ENCODE peak calls at places on chromosomes 11 and 22, in four cellular contexts. Q is IMR-90, J is heart left ventricle, A is fibroblast of the aortic adventitia. D is an unnamed sample.

GRCh38 chr11:108069947-108070346 is 51.4 kb upstream of the ACAT1 start:
- DNase-seq in J (no peak), A (peak), Q (peak), D (peak)

GRCh38 chr22:26893034-26893710 is 235.8 kb downstream of the MIAT start:
- DNase-seq in A (no peak), J (no peak), Q (no peak), D (no peak)

GRCh38 chr11:104881117-104881794 is 17.0 kb downstream of the CASP12 start:
- DNase-seq in A (no peak), J (no peak), Q (no peak), D (no peak)

GRCh38 chr11:35717043-35717442 is 54.5 kb downstream of the TRIM44 start:
- DNase-seq in Q (no peak), A (no peak), J (no peak), D (peak)

GRCh38 chr11:95337972-95338429 is 107.0 kb upstream of the SESN3 start:
- DNase-seq in J (no peak), Q (no peak), A (no peak), D (no peak)

GRCh38 chr11:103471546-103471945 is 362.3 kb downstream of the DYNC2H1 start:
- DNase-seq in A (no peak), J (no peak), Q (no peak), D (no peak)

GRCh38 chr11:34787899-34788298 is 128.3 kb downstream of the APIP start:
- DNase-seq in Q (peak), A (no peak), J (no peak), D (no peak)

GRCh38 chr11:118908931-118909618 is 16.7 kb downstream of the BCL9L start:
- DNase-seq in Q (peak), A (peak), J (peak), D (peak)

GRCh38 chr11:58923300-58923788 is 15.9 kb upstream of the GLYATL1 start:
- DNase-seq in Q (peak), A (peak), J (no peak), D (peak)

GRCh38 chr11:118076754-118077281 is at the start of gene TMPRSS4:
- DNase-seq in Q (no peak), A (no peak), J (no peak), D (no peak)

GRCh38 chr11:47348859-47349258 is 3.6 kb downstream of the MYBPC3 start:
- DNase-seq in A (peak), J (peak), Q (peak), D (peak)

DNA sequence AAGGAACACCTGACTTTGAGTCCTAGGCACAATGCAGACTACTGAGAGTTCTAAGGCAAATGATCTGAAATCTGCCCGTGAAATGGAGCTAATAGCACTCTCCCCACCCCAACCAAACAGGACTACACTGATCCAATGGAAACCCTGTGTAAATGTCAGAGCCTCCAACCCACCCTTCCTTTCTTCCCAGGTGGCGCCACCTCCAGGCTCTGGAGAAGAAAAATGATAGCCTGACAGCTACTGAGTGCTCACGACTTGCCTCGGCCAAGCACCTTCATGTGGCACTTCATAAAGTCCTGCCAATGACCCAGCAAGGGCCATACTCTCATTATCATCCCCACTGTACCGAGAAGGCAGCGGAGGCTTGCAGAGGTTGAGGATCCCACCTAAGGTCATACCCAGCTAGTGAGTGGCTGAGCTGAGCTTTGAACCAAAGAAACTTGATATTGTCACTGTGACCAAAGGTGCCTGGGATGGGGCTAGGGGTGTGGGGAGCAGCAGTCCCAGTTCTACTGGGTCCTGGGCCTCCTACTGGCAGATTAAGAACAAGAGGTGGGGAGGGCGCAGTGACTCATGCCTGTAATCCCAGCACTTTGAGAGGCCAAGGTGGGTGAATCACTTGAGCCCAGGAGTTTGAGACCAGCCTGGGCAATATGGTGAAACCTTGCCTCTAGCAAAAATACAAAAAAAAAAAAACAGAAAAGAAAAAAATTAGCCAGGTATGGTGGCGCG is 20.5 kb downstream of the TST start:
- DNase-seq in J (no peak), A (peak), Q (peak), D (peak)
- TF ChIP-seq CTCF in J (no peak), A (no peak), Q (no peak), D (peak)

DNA sequence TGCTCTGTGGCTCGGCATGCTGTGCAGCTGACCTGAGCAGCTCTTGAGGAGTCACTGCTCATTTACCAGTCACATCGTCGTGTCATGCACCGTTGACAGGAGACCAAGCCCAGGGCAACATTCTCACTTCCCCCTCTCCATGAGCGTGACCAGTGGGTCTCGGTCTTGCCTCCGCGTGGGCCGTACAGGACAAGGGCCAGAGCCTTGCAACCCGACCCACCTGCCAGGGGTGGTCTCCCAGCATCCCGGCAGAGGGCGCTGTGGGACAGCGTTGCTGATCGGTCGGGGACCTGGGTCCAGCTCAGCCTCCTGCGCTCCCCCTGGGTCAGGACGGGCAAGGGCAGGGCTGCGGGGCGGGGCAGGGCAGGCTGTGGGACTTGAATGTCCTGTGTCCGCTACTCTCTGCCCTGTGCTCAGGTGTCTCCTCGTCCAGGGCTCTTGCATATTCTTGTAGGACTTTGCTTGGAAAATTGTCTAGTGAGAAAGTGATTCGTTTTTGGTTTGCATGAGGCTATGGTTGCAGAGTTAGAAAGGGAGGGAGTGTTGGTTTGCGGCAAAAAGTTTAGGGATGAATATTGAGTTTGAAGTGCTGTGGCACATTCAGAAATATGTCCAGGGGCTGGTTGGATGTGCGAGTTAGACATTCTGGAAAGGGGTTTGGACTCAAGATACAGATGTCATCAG is 16.2 kb downstream of the EIF4G2 start:
- DNase-seq in J (peak), Q (peak), A (peak), D (peak)
- H3K4me3 ChIP-seq in J (peak), Q (no peak), A (peak), D (no peak)

GRCh38 chr11:609355-609811 is 6.4 kb downstream of the IRF7 start:
- DNase-seq in Q (no peak), A (no peak), J (no peak), D (no peak)
- TF ChIP-seq CTCF in Q (no peak), A (no peak), J (no peak), D (no peak)

GRCh38 chr22:33666249-33666648 is 254.0 kb downstream of the LARGE1 start:
- DNase-seq in J (no peak), A (no peak), Q (no peak), D (no peak)

DNA sequence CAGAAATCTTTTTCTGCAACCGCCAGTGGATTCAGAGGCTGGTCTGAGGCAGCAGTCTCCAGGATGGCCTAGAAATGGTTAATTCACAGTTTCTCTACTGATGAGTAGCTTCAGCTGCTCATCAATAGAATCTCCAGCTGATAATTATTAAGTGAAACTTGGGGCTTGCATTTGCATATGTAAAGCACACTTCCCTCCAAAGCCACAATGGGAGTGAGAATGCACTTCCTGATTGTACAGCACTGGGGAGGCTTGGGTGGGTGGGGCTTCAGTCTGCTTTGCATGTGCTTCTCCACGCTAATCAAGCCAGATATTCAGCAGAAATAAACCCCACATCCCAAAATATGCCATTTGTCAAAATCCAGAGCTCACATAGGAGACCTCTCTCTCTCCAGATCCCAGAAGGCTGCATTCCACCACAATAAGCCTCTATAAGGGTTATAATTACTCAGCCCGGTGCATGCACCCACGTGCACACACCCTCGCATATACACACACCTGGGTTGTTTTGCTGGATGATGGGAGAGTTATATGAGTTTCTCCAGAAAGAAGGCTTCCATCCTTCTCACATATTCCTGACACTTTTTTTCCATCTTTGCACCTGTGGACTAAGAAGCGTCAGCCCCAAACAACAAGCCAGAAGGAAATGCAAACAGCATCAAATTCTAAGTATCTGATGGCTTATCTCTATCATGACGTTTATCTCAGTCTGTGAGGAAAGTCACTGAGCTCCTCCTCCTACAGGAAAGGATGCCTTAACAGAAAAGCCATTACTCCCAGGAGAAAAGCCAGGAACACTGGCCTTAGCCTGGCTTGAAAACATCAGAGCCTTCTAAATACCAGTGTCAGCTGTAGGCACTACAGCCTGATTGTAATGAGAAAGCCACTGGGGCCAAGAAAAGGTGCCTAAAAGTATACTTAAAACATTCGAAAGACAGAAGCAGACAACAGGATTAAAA is 253.3 kb downstream of the LARGE1 start:
- DNase-seq in J (no peak), A (no peak), Q (no peak), D (no peak)
- H3K4me3 ChIP-seq in J (no peak), A (no peak), Q (no peak), D (no peak)

GRCh38 chr11:2864890-2865289 is 20.7 kb downstream of the CDKN1C start:
- DNase-seq in Q (no peak), J (no peak), A (no peak), D (no peak)
- TF ChIP-seq CTCF in Q (no peak), J (no peak), A (no peak), D (no peak)

GRCh38 chr11:122672892-122673291 is 17.4 kb downstream of the UBASH3B start:
- DNase-seq in J (peak), A (no peak), Q (no peak), D (no peak)

GRCh38 chr11:122671270-122671906 is 15.9 kb downstream of the UBASH3B start:
- DNase-seq in Q (peak), J (no peak), A (no peak), D (peak)

GRCh38 chr11:122676638-122677037 is 21.1 kb downstream of the UBASH3B start:
- DNase-seq in Q (no peak), J (no peak), A (no peak), D (no peak)

GRCh38 chr11:122677256-122677655 is 21.7 kb downstream of the UBASH3B start:
- DNase-seq in J (no peak), A (no peak), Q (no peak), D (no peak)

DNA sequence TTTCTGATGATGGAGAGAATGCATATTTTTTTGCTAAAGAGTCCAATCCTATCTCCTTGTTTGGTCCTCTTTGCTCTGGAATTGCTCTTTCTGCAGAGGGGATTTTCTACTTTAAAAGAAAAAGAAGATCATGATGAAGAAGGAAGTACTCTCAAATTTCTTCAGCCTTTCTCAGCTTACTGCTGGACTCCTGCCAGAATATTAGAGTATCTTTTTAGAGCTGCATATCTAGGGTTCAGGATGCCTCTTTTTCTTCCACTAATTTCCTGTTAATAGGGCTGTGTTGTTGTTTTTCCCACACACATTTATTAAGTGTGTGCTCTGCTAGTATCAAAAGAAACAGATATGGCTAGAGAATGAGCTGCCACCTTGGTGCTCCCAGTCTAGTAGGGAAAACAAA is 18.2 kb downstream of the UBASH3B start:
- DNase-seq in Q (peak), J (no peak), A (peak), D (peak)
- H3K4me3 ChIP-seq in Q (no peak), J (no peak), A (no peak), D (no peak)

GRCh38 chr11:74650498-74650897 is 58.1 kb downstream of the POLD3 start:
- DNase-seq in J (no peak), A (peak), Q (peak), D (peak)

GRCh38 chr11:74646964-74647363 is 54.6 kb downstream of the POLD3 start:
- DNase-seq in A (no peak), J (no peak), Q (no peak), D (peak)

GRCh38 chr11:74647404-74647803 is 55.0 kb downstream of the POLD3 start:
- DNase-seq in Q (peak), A (no peak), J (no peak), D (peak)

GRCh38 chr11:74647831-74648230 is 55.4 kb downstream of the POLD3 start:
- DNase-seq in A (no peak), J (no peak), Q (no peak), D (no peak)

GRCh38 chr11:74648894-74649293 is 56.5 kb downstream of the POLD3 start:
- DNase-seq in J (no peak), Q (peak), A (peak), D (no peak)
- TF ChIP-seq CTCF in J (no peak), Q (no peak), A (no peak), D (no peak)

GRCh38 chr11:130980463-130980862 is 64.2 kb upstream of the SNX19 start:
- DNase-seq in Q (no peak), J (no peak), A (no peak), D (no peak)

GRCh38 chr11:130979386-130979972 is 63.2 kb upstream of the SNX19 start:
- DNase-seq in Q (peak), A (peak), J (no peak), D (peak)
- H3K4me3 ChIP-seq in Q (no peak), A (no peak), J (no peak), D (no peak)

DNA sequence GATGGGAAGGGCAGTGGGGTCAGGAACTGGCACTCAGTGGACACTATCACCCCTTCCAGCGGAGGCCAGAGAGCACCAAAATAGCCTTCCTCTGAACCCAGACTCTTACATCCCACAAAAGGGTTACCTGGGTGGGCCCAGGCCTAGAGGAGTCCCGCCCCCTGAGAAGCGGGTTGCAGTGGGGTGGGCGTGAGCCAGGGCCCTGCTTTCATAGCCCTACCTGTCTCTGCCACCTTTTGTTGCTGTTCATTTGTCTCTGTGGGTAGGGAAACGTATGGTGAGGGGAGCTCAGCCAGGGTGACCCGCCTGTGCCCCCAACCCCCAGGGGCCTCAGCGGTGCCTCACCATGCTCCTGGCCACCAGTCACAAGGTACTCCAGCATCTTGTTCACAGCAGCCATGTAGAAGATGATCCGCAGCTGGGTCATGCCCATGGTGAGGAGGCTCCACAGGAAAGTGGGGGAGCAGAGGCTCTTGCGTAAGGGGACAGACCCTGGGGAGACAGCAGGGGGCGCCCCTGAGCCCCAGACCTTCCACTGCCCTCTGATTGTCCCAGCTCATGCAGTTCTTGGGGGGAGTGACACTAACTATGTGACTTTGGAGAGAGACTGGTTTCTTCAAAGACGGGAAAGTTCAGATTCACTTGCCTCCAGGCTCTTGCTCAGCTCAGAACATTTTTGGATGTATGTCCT is 24.0 kb downstream of the SLC43A1 start:
- DNase-seq in Q (no peak), A (no peak), J (no peak), D (peak)
- TF ChIP-seq CTCF in Q (peak), A (peak), J (peak), D (peak)

GRCh38 chr11:114832532-114833125 is 154.3 kb downstream of the NXPE2 start:
- DNase-seq in J (no peak), Q (no peak), A (no peak), D (no peak)
- H3K4me3 ChIP-seq in J (no peak), Q (no peak), A (no peak), D (no peak)

D was measured in choroid plexus epithelial cell.